ENCODE peak calls at places on chromosomes 1 and 21, in seven cellular contexts. Z is kidney glomerular epithelial cell; O is effector CD4-positive, alpha-beta T cell; Y is hypothalamus; J is upper lobe of right lung; S is PC-3; H is T-helper 1 cell. R is an unnamed sample.
A peak's percentile ranks its signal among the peaks of the same experiment; 100 is the strongest.

GRCh38 chr1:157198619-157199420 is 60.6 kb upstream of the ETV3 start:
- DNase-seq in J (peak; percentile 86), S (no peak), O (no peak), H (no peak), Z (no peak), Y (no peak), R (no peak)

GRCh38 chr1:26285366-26286063 is 5.6 kb downstream of the SH3BGRL3 start:
- DNase-seq in H (no peak), S (peak; percentile 62), J (no peak), Z (no peak), O (no peak), Y (no peak), R (no peak)

GRCh38 chr1:72623299-72623708 is 341.0 kb upstream of the NEGR1 start:
- DNase-seq in S (peak; percentile 78), Z (peak; percentile 66), Y (no peak), O (no peak), J (no peak), H (no peak), R (peak; percentile 66)

GRCh38 chr1:111571239-111571638 is 48.4 kb upstream of the RAP1A start:
- DNase-seq in J (no peak), H (no peak), S (no peak), O (no peak), Y (no peak), Z (no peak), R (no peak)

GRCh38 chr1:92989936-92990582 is 28.8 kb upstream of the DIPK1A start:
- DNase-seq in S (peak; percentile 30), Y (no peak), H (no peak), J (no peak), Z (no peak), O (no peak), R (no peak)

GRCh38 chr1:57966751-57967406 is 543.0 kb upstream of the DAB1 start:
- DNase-seq in Z (peak; percentile 13), S (no peak), J (no peak), H (no peak), O (no peak), Y (no peak), R (no peak)

GRCh38 chr1:32724678-32725594 is 22.4 kb upstream of the SYNC start:
- DNase-seq in O (no peak), Z (peak; percentile 49), H (no peak), Y (no peak), J (peak; percentile 66), S (peak; percentile 87), R (no peak)

GRCh38 chr21:46425061-46425460 is 33.6 kb upstream of the DIP2A start:
- DNase-seq in H (no peak), O (no peak), S (no peak), J (no peak), Z (no peak), Y (no peak), R (no peak)

GRCh38 chr1:159752135-159752580 is 28.6 kb upstream of the DUSP23 start:
- DNase-seq in Y (no peak), Z (no peak), J (peak; percentile 70), S (no peak), O (no peak), H (no peak), R (no peak)

GRCh38 chr1:25082216-25082899 is 149.9 kb downstream of the SYF2 start:
- DNase-seq in Z (no peak), J (no peak), S (peak; percentile 79), O (no peak), H (no peak), Y (no peak), R (no peak)

GRCh38 chr21:33355996-33356395 is 31.2 kb downstream of the IFNAR1 start:
- DNase-seq in J (no peak), H (no peak), Z (no peak), O (no peak), S (no peak), Y (no peak), R (no peak)

R was measured in globus pallidus.